ENCODE peak calls at places on chromosome 21, in ten cellular contexts. One of them, this sample, is unnamed.

GRCh38 chr21:46187251-46187650 is 3.0 kb upstream of the SPATC1L start:
- DNase-seq in astrocyte: no peak
- DNase-seq in kidney tubule cell: no peak
- DNase-seq in tibial nerve: no peak
- DNase-seq in progenitor cell of endocrine pancreas: no peak
- DNase-seq in NCI-H1930: no peak
- DNase-seq in activated T-cell treated with anti-CD3 and anti-CD28 coated beads for 1 hour: no peak
- DNase-seq in M059J: no peak
- DNase-seq in HuH-7.5: no peak
- DNase-seq in fibroblast of lung: no peak
- DNase-seq in this sample: no peak

GRCh38 chr21:44199448-44199847 is 41.3 kb downstream of the ICOSLG start:
- DNase-seq in astrocyte: no peak
- DNase-seq in kidney tubule cell: peak; percentile 0
- DNase-seq in tibial nerve: no peak
- DNase-seq in progenitor cell of endocrine pancreas: no peak
- DNase-seq in NCI-H1930: no peak
- DNase-seq in activated T-cell treated with anti-CD3 and anti-CD28 coated beads for 1 hour: no peak
- DNase-seq in M059J: no peak
- DNase-seq in HuH-7.5: no peak
- DNase-seq in fibroblast of lung: no peak
- DNase-seq in this sample: no peak

GRCh38 chr21:16117331-16117730 is 387.5 kb downstream of the USP25 start:
- DNase-seq in astrocyte: peak; percentile 45
- DNase-seq in kidney tubule cell: peak; percentile 10
- DNase-seq in tibial nerve: no peak
- DNase-seq in progenitor cell of endocrine pancreas: no peak
- DNase-seq in NCI-H1930: no peak
- DNase-seq in activated T-cell treated with anti-CD3 and anti-CD28 coated beads for 1 hour: no peak
- DNase-seq in M059J: no peak
- DNase-seq in HuH-7.5: no peak
- DNase-seq in fibroblast of lung: peak; percentile 48
- DNase-seq in this sample: no peak

GRCh38 chr21:30190554-30190953 is 23.9 kb upstream of the CLDN17 start:
- DNase-seq in astrocyte: no peak
- DNase-seq in kidney tubule cell: no peak
- DNase-seq in tibial nerve: no peak
- DNase-seq in progenitor cell of endocrine pancreas: no peak
- DNase-seq in NCI-H1930: no peak
- DNase-seq in activated T-cell treated with anti-CD3 and anti-CD28 coated beads for 1 hour: no peak
- DNase-seq in M059J: no peak
- DNase-seq in HuH-7.5: no peak
- DNase-seq in fibroblast of lung: no peak
- DNase-seq in this sample: no peak

GRCh38 chr21:35204850-35205564 is 155.9 kb upstream of the RUNX1 start:
- DNase-seq in astrocyte: peak; percentile 95
- DNase-seq in kidney tubule cell: no peak
- DNase-seq in tibial nerve: peak; percentile 34
- DNase-seq in progenitor cell of endocrine pancreas: no peak
- DNase-seq in NCI-H1930: no peak
- DNase-seq in activated T-cell treated with anti-CD3 and anti-CD28 coated beads for 1 hour: no peak
- DNase-seq in M059J: peak; percentile 87
- DNase-seq in HuH-7.5: no peak
- DNase-seq in fibroblast of lung: peak; percentile 97
- DNase-seq in this sample: no peak

GRCh38 chr21:37253991-37254390 is 13.1 kb downstream of the VPS26C start:
- DNase-seq in astrocyte: peak; percentile 17
- DNase-seq in kidney tubule cell: no peak
- DNase-seq in tibial nerve: no peak
- DNase-seq in progenitor cell of endocrine pancreas: no peak
- DNase-seq in NCI-H1930: no peak
- DNase-seq in activated T-cell treated with anti-CD3 and anti-CD28 coated beads for 1 hour: no peak
- DNase-seq in M059J: no peak
- DNase-seq in HuH-7.5: no peak
- DNase-seq in fibroblast of lung: peak; percentile 27
- DNase-seq in this sample: no peak

GRCh38 chr21:46150491-46151121 is 4.8 kb downstream of the FTCD start:
- DNase-seq in astrocyte: no peak
- DNase-seq in kidney tubule cell: no peak
- DNase-seq in tibial nerve: peak; percentile 11
- DNase-seq in progenitor cell of endocrine pancreas: no peak
- DNase-seq in NCI-H1930: no peak
- DNase-seq in activated T-cell treated with anti-CD3 and anti-CD28 coated beads for 1 hour: no peak
- DNase-seq in M059J: no peak
- DNase-seq in HuH-7.5: no peak
- DNase-seq in fibroblast of lung: no peak
- DNase-seq in this sample: no peak

GRCh38 chr21:35615325-35615724 is 445.0 kb downstream of the SETD4 start:
- DNase-seq in astrocyte: no peak
- DNase-seq in kidney tubule cell: peak; percentile 14
- DNase-seq in tibial nerve: no peak
- DNase-seq in progenitor cell of endocrine pancreas: no peak
- DNase-seq in NCI-H1930: no peak
- DNase-seq in activated T-cell treated with anti-CD3 and anti-CD28 coated beads for 1 hour: no peak
- DNase-seq in M059J: no peak
- DNase-seq in HuH-7.5: no peak
- DNase-seq in fibroblast of lung: no peak
- DNase-seq in this sample: no peak

GRCh38 chr21:41247976-41248545 is 68.5 kb upstream of the FAM3B start:
- DNase-seq in astrocyte: no peak
- DNase-seq in kidney tubule cell: no peak
- DNase-seq in tibial nerve: no peak
- DNase-seq in progenitor cell of endocrine pancreas: no peak
- DNase-seq in NCI-H1930: no peak
- DNase-seq in activated T-cell treated with anti-CD3 and anti-CD28 coated beads for 1 hour: no peak
- DNase-seq in M059J: no peak
- DNase-seq in HuH-7.5: no peak
- DNase-seq in fibroblast of lung: no peak
- DNase-seq in this sample: no peak

GRCh38 chr21:24824209-24824608 is 783.1 kb downstream of the MRPL39 start:
- DNase-seq in astrocyte: no peak
- DNase-seq in kidney tubule cell: no peak
- DNase-seq in tibial nerve: no peak
- DNase-seq in progenitor cell of endocrine pancreas: no peak
- DNase-seq in NCI-H1930: no peak
- DNase-seq in activated T-cell treated with anti-CD3 and anti-CD28 coated beads for 1 hour: no peak
- DNase-seq in M059J: no peak
- DNase-seq in HuH-7.5: no peak
- DNase-seq in fibroblast of lung: no peak
- DNase-seq in this sample: no peak

GRCh38 chr21:42599486-42599885 is 53.9 kb upstream of the PDE9A start:
- DNase-seq in astrocyte: no peak
- DNase-seq in kidney tubule cell: no peak
- DNase-seq in tibial nerve: no peak
- DNase-seq in progenitor cell of endocrine pancreas: no peak
- DNase-seq in NCI-H1930: no peak
- DNase-seq in activated T-cell treated with anti-CD3 and anti-CD28 coated beads for 1 hour: no peak
- DNase-seq in M059J: no peak
- DNase-seq in HuH-7.5: no peak
- DNase-seq in fibroblast of lung: no peak
- DNase-seq in this sample: no peak

GRCh38 chr21:41283211-41283818 is 33.3 kb upstream of the FAM3B start:
- DNase-seq in astrocyte: peak; percentile 63
- DNase-seq in kidney tubule cell: peak; percentile 76
- DNase-seq in tibial nerve: no peak
- DNase-seq in progenitor cell of endocrine pancreas: peak; percentile 31
- DNase-seq in NCI-H1930: peak; percentile 59
- DNase-seq in activated T-cell treated with anti-CD3 and anti-CD28 coated beads for 1 hour: peak; percentile 6
- DNase-seq in M059J: peak; percentile 88
- DNase-seq in HuH-7.5: peak; percentile 43
- DNase-seq in fibroblast of lung: peak; percentile 72
- DNase-seq in this sample: no peak

GRCh38 chr21:42592156-42592820 is 61.1 kb upstream of the PDE9A start:
- DNase-seq in astrocyte: no peak
- DNase-seq in kidney tubule cell: no peak
- DNase-seq in tibial nerve: no peak
- DNase-seq in progenitor cell of endocrine pancreas: no peak
- DNase-seq in NCI-H1930: no peak
- DNase-seq in activated T-cell treated with anti-CD3 and anti-CD28 coated beads for 1 hour: no peak
- DNase-seq in M059J: no peak
- DNase-seq in HuH-7.5: no peak
- DNase-seq in fibroblast of lung: no peak
- DNase-seq in this sample: no peak

GRCh38 chr21:42093991-42094417 is 22.9 kb downstream of the UMODL1 start:
- DNase-seq in astrocyte: peak; percentile 98
- DNase-seq in kidney tubule cell: peak; percentile 98
- DNase-seq in tibial nerve: no peak
- DNase-seq in progenitor cell of endocrine pancreas: no peak
- DNase-seq in NCI-H1930: no peak
- DNase-seq in activated T-cell treated with anti-CD3 and anti-CD28 coated beads for 1 hour: no peak
- DNase-seq in M059J: peak; percentile 98
- DNase-seq in HuH-7.5: no peak
- DNase-seq in fibroblast of lung: peak; percentile 98
- DNase-seq in this sample: no peak

GRCh38 chr21:45453308-45453950 is 48.5 kb downstream of the COL18A1 start:
- DNase-seq in astrocyte: no peak
- DNase-seq in kidney tubule cell: no peak
- DNase-seq in tibial nerve: no peak
- DNase-seq in progenitor cell of endocrine pancreas: no peak
- DNase-seq in NCI-H1930: no peak
- DNase-seq in activated T-cell treated with anti-CD3 and anti-CD28 coated beads for 1 hour: no peak
- DNase-seq in M059J: no peak
- DNase-seq in HuH-7.5: no peak
- DNase-seq in fibroblast of lung: no peak
- DNase-seq in this sample: no peak

GRCh38 chr21:27058673-27059365 is 91.9 kb upstream of the ADAMTS5 start:
- DNase-seq in astrocyte: no peak
- DNase-seq in kidney tubule cell: no peak
- DNase-seq in tibial nerve: no peak
- DNase-seq in progenitor cell of endocrine pancreas: no peak
- DNase-seq in NCI-H1930: no peak
- DNase-seq in activated T-cell treated with anti-CD3 and anti-CD28 coated beads for 1 hour: no peak
- DNase-seq in M059J: no peak
- DNase-seq in HuH-7.5: no peak
- DNase-seq in fibroblast of lung: no peak
- DNase-seq in this sample: no peak

GRCh38 chr21:24781146-24781545 is 826.1 kb downstream of the MRPL39 start:
- DNase-seq in astrocyte: no peak
- DNase-seq in kidney tubule cell: no peak
- DNase-seq in tibial nerve: no peak
- DNase-seq in progenitor cell of endocrine pancreas: no peak
- DNase-seq in NCI-H1930: no peak
- DNase-seq in activated T-cell treated with anti-CD3 and anti-CD28 coated beads for 1 hour: no peak
- DNase-seq in M059J: no peak
- DNase-seq in HuH-7.5: no peak
- DNase-seq in fibroblast of lung: no peak
- DNase-seq in this sample: no peak

GRCh38 chr21:10640446-10640845 is 119.1 kb downstream of the TPTE start:
- DNase-seq in astrocyte: no peak
- DNase-seq in kidney tubule cell: no peak
- DNase-seq in tibial nerve: no peak
- DNase-seq in progenitor cell of endocrine pancreas: no peak
- DNase-seq in NCI-H1930: no peak
- DNase-seq in activated T-cell treated with anti-CD3 and anti-CD28 coated beads for 1 hour: no peak
- DNase-seq in M059J: no peak
- DNase-seq in HuH-7.5: no peak
- DNase-seq in fibroblast of lung: no peak
- DNase-seq in this sample: no peak

GRCh38 chr21:36859744-36860501 is 106.5 kb downstream of the HLCS start:
- DNase-seq in astrocyte: no peak
- DNase-seq in kidney tubule cell: peak; percentile 84
- DNase-seq in tibial nerve: peak; percentile 24
- DNase-seq in progenitor cell of endocrine pancreas: no peak
- DNase-seq in NCI-H1930: no peak
- DNase-seq in activated T-cell treated with anti-CD3 and anti-CD28 coated beads for 1 hour: no peak
- DNase-seq in M059J: peak; percentile 82
- DNase-seq in HuH-7.5: peak; percentile 36
- DNase-seq in fibroblast of lung: peak; percentile 62
- DNase-seq in this sample: no peak

GRCh38 chr21:29737188-29737587 is 202.6 kb downstream of the GRIK1 start:
- DNase-seq in astrocyte: no peak
- DNase-seq in kidney tubule cell: no peak
- DNase-seq in tibial nerve: no peak
- DNase-seq in progenitor cell of endocrine pancreas: no peak
- DNase-seq in NCI-H1930: no peak
- DNase-seq in activated T-cell treated with anti-CD3 and anti-CD28 coated beads for 1 hour: no peak
- DNase-seq in M059J: no peak
- DNase-seq in HuH-7.5: no peak
- DNase-seq in fibroblast of lung: no peak
- DNase-seq in this sample: no peak

GRCh38 chr21:41883582-41883981 is 4.4 kb upstream of the PRDM15 start:
- DNase-seq in astrocyte: no peak
- DNase-seq in kidney tubule cell: no peak
- DNase-seq in tibial nerve: no peak
- DNase-seq in progenitor cell of endocrine pancreas: no peak
- DNase-seq in NCI-H1930: no peak
- DNase-seq in activated T-cell treated with anti-CD3 and anti-CD28 coated beads for 1 hour: no peak
- DNase-seq in M059J: peak; percentile 20
- DNase-seq in HuH-7.5: no peak
- DNase-seq in fibroblast of lung: peak; percentile 4
- DNase-seq in this sample: no peak

GRCh38 chr21:38376235-38376634 is 119.4 kb downstream of the KCNJ15 start:
- DNase-seq in astrocyte: no peak
- DNase-seq in kidney tubule cell: no peak
- DNase-seq in tibial nerve: no peak
- DNase-seq in progenitor cell of endocrine pancreas: no peak
- DNase-seq in NCI-H1930: no peak
- DNase-seq in activated T-cell treated with anti-CD3 and anti-CD28 coated beads for 1 hour: no peak
- DNase-seq in M059J: no peak
- DNase-seq in HuH-7.5: no peak
- DNase-seq in fibroblast of lung: no peak
- DNase-seq in this sample: no peak

GRCh38 chr21:37620401-37620800 is 253.8 kb downstream of the DYRK1A start:
- DNase-seq in astrocyte: no peak
- DNase-seq in kidney tubule cell: no peak
- DNase-seq in tibial nerve: no peak
- DNase-seq in progenitor cell of endocrine pancreas: no peak
- DNase-seq in NCI-H1930: no peak
- DNase-seq in activated T-cell treated with anti-CD3 and anti-CD28 coated beads for 1 hour: no peak
- DNase-seq in M059J: peak; percentile 20
- DNase-seq in HuH-7.5: no peak
- DNase-seq in fibroblast of lung: no peak
- DNase-seq in this sample: no peak

GRCh38 chr21:44984428-44984791 is 44.6 kb downstream of the SLX9 start:
- DNase-seq in astrocyte: no peak
- DNase-seq in kidney tubule cell: no peak
- DNase-seq in tibial nerve: no peak
- DNase-seq in progenitor cell of endocrine pancreas: no peak
- DNase-seq in NCI-H1930: no peak
- DNase-seq in activated T-cell treated with anti-CD3 and anti-CD28 coated beads for 1 hour: no peak
- DNase-seq in M059J: no peak
- DNase-seq in HuH-7.5: no peak
- DNase-seq in fibroblast of lung: no peak
- DNase-seq in this sample: peak; percentile 4

GRCh38 chr21:26717146-26717739 is 128.0 kb downstream of the ADAMTS1 start:
- DNase-seq in astrocyte: no peak
- DNase-seq in kidney tubule cell: peak; percentile 37
- DNase-seq in tibial nerve: no peak
- DNase-seq in progenitor cell of endocrine pancreas: no peak
- DNase-seq in NCI-H1930: no peak
- DNase-seq in activated T-cell treated with anti-CD3 and anti-CD28 coated beads for 1 hour: no peak
- DNase-seq in M059J: peak; percentile 23
- DNase-seq in HuH-7.5: no peak
- DNase-seq in fibroblast of lung: no peak
- DNase-seq in this sample: no peak

GRCh38 chr21:41633627-41634026 is 125.7 kb upstream of the TMPRSS2 start:
- DNase-seq in astrocyte: no peak
- DNase-seq in kidney tubule cell: no peak
- DNase-seq in tibial nerve: no peak
- DNase-seq in progenitor cell of endocrine pancreas: no peak
- DNase-seq in NCI-H1930: no peak
- DNase-seq in activated T-cell treated with anti-CD3 and anti-CD28 coated beads for 1 hour: no peak
- DNase-seq in M059J: no peak
- DNase-seq in HuH-7.5: no peak
- DNase-seq in fibroblast of lung: no peak
- DNase-seq in this sample: no peak

GRCh38 chr21:46189213-46189958 is 5.1 kb upstream of the SPATC1L start:
- DNase-seq in astrocyte: peak; percentile 46
- DNase-seq in kidney tubule cell: no peak
- DNase-seq in tibial nerve: no peak
- DNase-seq in progenitor cell of endocrine pancreas: no peak
- DNase-seq in NCI-H1930: no peak
- DNase-seq in activated T-cell treated with anti-CD3 and anti-CD28 coated beads for 1 hour: no peak
- DNase-seq in M059J: peak; percentile 61
- DNase-seq in HuH-7.5: no peak
- DNase-seq in fibroblast of lung: peak; percentile 66
- DNase-seq in this sample: no peak